ENCODE peak calls at places on chromosomes 3 and 15, in five cellular contexts. D is IMR-90, M is mesendoderm, Q is trophoblast cell, R is H9. F is an unnamed sample.

GRCh38 chr3:110550511-110550910 is 521.1 kb upstream of the NECTIN3 start:
- DNase-seq in D (no peak), M (no peak), Q (no peak), R (no peak), F (no peak)

GRCh38 chr15:82551646-82552247 is 11.5 kb upstream of the RPS17 start:
- DNase-seq in D (no peak), M (peak), Q (peak), R (peak), F (no peak)

GRCh38 chr15:40790723-40791122 is 16.2 kb upstream of the ZFYVE19 start:
- DNase-seq in D (no peak), M (no peak), Q (no peak), R (no peak), F (no peak)

GRCh38 chr3:138442433-138442832 is 8.0 kb downstream of the ESYT3 start:
- DNase-seq in D (peak), M (peak), Q (peak), R (no peak), F (no peak)

GRCh38 chr3:112973325-112974177 is 1.4 kb downstream of the CD200R1 start:
- DNase-seq in D (no peak), M (no peak), Q (no peak), R (no peak), F (no peak)

GRCh38 chr3:43279082-43279481 is 7.3 kb upstream of the SNRK start:
- DNase-seq in D (no peak), M (no peak), Q (no peak), R (no peak), F (no peak)

GRCh38 chr15:96325579-96326331 is 4.7 kb upstream of the NR2F2 start:
- DNase-seq in D (peak), M (peak), Q (peak), R (no peak), F (no peak)

GRCh38 chr3:135007622-135008021 is 212.6 kb downstream of the EPHB1 start:
- DNase-seq in D (no peak), M (no peak), Q (peak), R (no peak), F (no peak)

GRCh38 chr3:114365268-114365667 is 71.4 kb downstream of the TIGIT start:
- DNase-seq in D (peak), M (no peak), Q (no peak), R (no peak), F (no peak)

GRCh38 chr3:21752749-21753347 is 1.8 kb upstream of the ZNF385D start:
- DNase-seq in D (peak), M (peak), Q (peak), R (no peak), F (no peak)

GRCh38 chr3:106425021-106425420 is 556.2 kb upstream of the CBLB start:
- DNase-seq in D (peak), M (no peak), Q (peak), R (no peak), F (no peak)

GRCh38 chr3:9690451-9691450 is 12.9 kb upstream of the CPNE9 start:
- DNase-seq in D (no peak), M (no peak), Q (no peak), R (no peak), F (no peak)

GRCh38 chr3:121491683-121492082 is 54.1 kb downstream of the POLQ start:
- DNase-seq in D (no peak), M (peak), Q (no peak), R (no peak), F (no peak)

GRCh38 chr3:114900908-114901307 is 246.2 kb downstream of the ZBTB20 start:
- DNase-seq in D (no peak), M (no peak), Q (peak), R (no peak), F (no peak)

GRCh38 chr15:62637498-62637897 is 405.0 kb upstream of the TPM1 start:
- DNase-seq in D (no peak), M (peak), Q (no peak), R (no peak), F (no peak)

GRCh38 chr3:62041681-62042080 is 331.7 kb downstream of the FEZF2 start:
- DNase-seq in D (no peak), M (no peak), Q (peak), R (no peak), F (no peak)

GRCh38 chr3:178152010-178152409 is 384.2 kb upstream of the KCNMB2 start:
- DNase-seq in D (no peak), M (no peak), Q (no peak), R (no peak), F (no peak)

GRCh38 chr3:194779729-194780224 is 94.1 kb downstream of the FAM43A start:
- DNase-seq in D (no peak), M (no peak), Q (no peak), R (no peak), F (no peak)

GRCh38 chr3:99410789-99411311 is 227.5 kb upstream of the COL8A1 start:
- DNase-seq in D (peak), M (no peak), Q (no peak), R (no peak), F (peak)

GRCh38 chr15:63908986-63909385 is 75.2 kb upstream of the HERC1 start:
- DNase-seq in D (peak), M (no peak), Q (no peak), R (no peak), F (no peak)

GRCh38 chr15:34708422-34708821 is 46.4 kb downstream of the GJD2 start:
- DNase-seq in D (peak), M (peak), Q (peak), R (peak), F (peak)

GRCh38 chr15:92891533-92892200 is 8.5 kb upstream of the CHD2 start:
- DNase-seq in D (no peak), M (no peak), Q (no peak), R (no peak), F (no peak)

GRCh38 chr3:72659609-72660008 is 188.6 kb downstream of the SHQ1 start:
- DNase-seq in D (no peak), M (no peak), Q (no peak), R (no peak), F (no peak)

GRCh38 chr3:64494530-64494929 is 193.3 kb downstream of the ADAMTS9 start:
- DNase-seq in D (no peak), M (no peak), Q (no peak), R (no peak), F (no peak)

GRCh38 chr15:77187751-77188464 is 117.0 kb upstream of the TSPAN3 start:
- DNase-seq in D (peak), M (no peak), Q (peak), R (no peak), F (no peak)

GRCh38 chr3:152737021-152737908 is 97.7 kb upstream of the P2RY1 start:
- DNase-seq in D (peak), M (peak), Q (peak), R (no peak), F (no peak)

GRCh38 chr3:8817486-8817885 is 48.1 kb upstream of the OXTR start:
- DNase-seq in D (no peak), M (no peak), Q (peak), R (no peak), F (no peak)

GRCh38 chr3:71129611-71130515 is 453.7 kb downstream of the FOXP1 start:
- DNase-seq in D (peak), M (peak), Q (no peak), R (no peak), F (no peak)

GRCh38 chr3:3817870-3818269 is 18.6 kb downstream of the LRRN1 start:
- DNase-seq in D (no peak), M (no peak), Q (no peak), R (no peak), F (no peak)

GRCh38 chr3:8380904-8381704 is 120.5 kb upstream of the LMCD1 start:
- DNase-seq in D (no peak), M (no peak), Q (no peak), R (no peak), F (no peak)

GRCh38 chr3:46695177-46695961 is 1.9 kb upstream of the ALS2CL start:
- DNase-seq in D (no peak), M (peak), Q (peak), R (peak), F (no peak)

GRCh38 chr3:132987396-132987795 is 50.8 kb upstream of the TMEM108 start:
- DNase-seq in D (no peak), M (no peak), Q (no peak), R (no peak), F (no peak)

GRCh38 chr3:142215111-142215510 is 10.3 kb downstream of the GK5 start:
- DNase-seq in D (peak), M (no peak), Q (no peak), R (no peak), F (no peak)

GRCh38 chr3:132638721-132639120 is 20.9 kb downstream of the ACAD11 start:
- DNase-seq in D (no peak), M (no peak), Q (no peak), R (no peak), F (no peak)

GRCh38 chr15:99253381-99254090 is 2.3 kb downstream of the LRRC28 start:
- DNase-seq in D (peak), M (no peak), Q (no peak), R (no peak), F (no peak)

GRCh38 chr3:18513091-18513490 is 88.0 kb upstream of the SATB1 start:
- DNase-seq in D (no peak), M (no peak), Q (no peak), R (no peak), F (no peak)

GRCh38 chr3:157499342-157499963 is 3.8 kb downstream of the VEPH1 start:
- DNase-seq in D (no peak), M (peak), Q (peak), R (peak), F (peak)
- H3K4me2 ChIP-seq in D (peak), M (peak), Q (peak), R (peak), F (peak)

GRCh38 chr3:53616330-53616729 is 121.9 kb downstream of the CACNA1D start:
- DNase-seq in D (no peak), M (peak), Q (no peak), R (no peak), F (no peak)
- H4K8ac ChIP-seq in D (no peak), M (no peak), Q (no peak), R (no peak), F (no peak)

DNA sequence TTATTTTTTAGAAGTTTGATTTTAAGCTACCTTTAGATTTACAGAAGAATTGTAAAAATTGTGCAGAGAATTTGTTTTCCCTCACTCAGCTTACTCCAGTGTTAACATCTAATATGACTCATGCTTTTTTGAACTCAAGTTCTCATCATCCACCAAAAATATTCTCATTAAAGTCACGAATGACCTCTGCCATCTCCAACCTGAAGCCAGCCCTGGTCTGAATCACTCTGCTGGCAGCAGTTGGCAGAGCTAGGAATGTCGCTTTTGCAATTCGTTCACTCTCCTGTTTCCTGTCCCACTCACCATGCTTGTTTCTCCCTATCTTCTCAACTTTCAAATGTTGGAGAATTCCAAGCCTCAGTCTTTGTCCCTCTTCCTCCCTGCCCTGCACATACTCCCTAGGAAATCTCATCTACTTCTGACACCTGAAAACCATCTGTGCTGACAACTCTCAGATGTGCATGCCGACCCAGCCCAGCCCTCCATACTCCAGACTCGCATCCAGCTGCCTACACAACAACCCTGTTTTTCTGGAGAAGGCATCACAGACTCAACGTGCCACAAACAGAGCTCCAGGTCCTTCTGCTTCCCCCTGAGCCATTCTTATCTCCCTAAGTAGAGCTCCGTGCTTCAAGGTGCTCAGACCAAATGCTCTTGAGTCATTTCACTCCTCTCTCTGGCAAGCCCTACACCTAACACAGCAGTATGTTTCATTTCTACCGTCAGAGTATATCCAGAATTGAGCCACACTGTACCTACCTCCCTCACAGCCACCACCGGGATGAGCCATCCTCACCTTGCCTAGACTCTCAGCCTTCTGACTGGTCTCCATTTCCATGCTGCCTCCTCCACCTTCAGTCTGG is 24.9 kb downstream of the PRR23E start:
- DNase-seq in D (peak), M (no peak), Q (no peak), R (no peak), F (no peak)
- H3K4me2 ChIP-seq in D (no peak), M (no peak), Q (no peak), R (no peak), F (no peak)

GRCh38 chr3:58003093-58003492 is 5.1 kb upstream of the FLNB start:
- DNase-seq in D (no peak), M (peak), Q (no peak), R (no peak), F (no peak)
- H4K8ac ChIP-seq in D (no peak), M (no peak), Q (no peak), R (no peak), F (peak)

GRCh38 chr15:26757156-26757555 is 15.7 kb downstream of the GABRB3 start:
- DNase-seq in D (no peak), M (no peak), Q (no peak), R (no peak), F (no peak)
- H3K4me2 ChIP-seq in D (no peak), M (no peak), Q (no peak), R (no peak), F (no peak)

F was measured in neuronal stem cell.